ENCODE peak calls at places on chromosomes 2 and 18, in ten cellular contexts. S is activated CD8-positive, alpha-beta memory T cell treated with anti-CD3 and anti-CD28 coated beads for 4 hours; D is left cardiac atrium; G is GM23248; Z is stimulated activated effector memory CD8-positive, alpha-beta T cell treated with anti-CD3 and anti-CD28 coated beads, Interleukin-12 subunit alpha, Interleukin-12 subunit beta, amount 100 ng/mL, for 72 hours; O is RWPE1; V is mucosa of gallbladder; C is cardiac fibroblast; M is stimulated activated CD8-positive, alpha-beta memory T cell treated with anti-CD3 and anti-CD28 coated beads, Interleukin-15, amount 100 ng/mL, for 4 hours; R is NCI-H774. X is an unnamed sample.

GRCh38 chr2:171615071-171615470 is 72.2 kb upstream of the DYNC1I2 start:
- DNase-seq in G (peak; percentile 53), S (no peak), D (no peak), O (no peak), M (no peak), V (no peak), R (no peak), C (peak; percentile 45), Z (no peak), X (no peak)

GRCh38 chr2:241888641-241889040 is 19.1 kb downstream of the RTP5 start:
- DNase-seq in Z (no peak), M (no peak), R (no peak), V (no peak), G (no peak), S (no peak), O (no peak), C (no peak), D (no peak), X (no peak)

GRCh38 chr18:48742304-48742703 is 203.5 kb downstream of the CTIF start:
- DNase-seq in C (no peak), R (no peak), Z (no peak), O (no peak), S (no peak), D (no peak), V (no peak), G (no peak), M (no peak), X (no peak)

GRCh38 chr2:200585340-200585729 is 479 bp upstream of the AOX1 start:
- DNase-seq in C (no peak), M (no peak), R (no peak), S (no peak), O (no peak), Z (no peak), V (no peak), D (no peak), G (no peak), X (no peak)

GRCh38 chr2:140695163-140695562 is 1435.7 kb downstream of the LRP1B start:
- DNase-seq in C (peak; percentile 59), D (no peak), S (no peak), V (no peak), R (no peak), O (no peak), G (peak; percentile 72), M (no peak), Z (no peak), X (no peak)

GRCh38 chr2:73282924-73283544 is 1.2 kb downstream of the FBXO41 start:
- DNase-seq in C (no peak), O (no peak), R (no peak), Z (no peak), S (no peak), D (no peak), M (no peak), G (no peak), V (no peak), X (no peak)

GRCh38 chr2:211611061-211611518 is 927.5 kb downstream of the ERBB4 start:
- DNase-seq in C (no peak), S (no peak), R (no peak), D (no peak), V (no peak), Z (no peak), O (no peak), M (no peak), G (peak; percentile 2), X (no peak)

GRCh38 chr2:69211111-69211510 is 175.9 kb downstream of the GFPT1 start:
- DNase-seq in S (no peak), M (no peak), C (peak; percentile 56), G (no peak), Z (no peak), D (no peak), O (no peak), V (no peak), R (no peak), X (no peak)

GRCh38 chr18:22710628-22711380 is 222.3 kb upstream of the RBBP8 start:
- DNase-seq in S (no peak), V (peak; percentile 29), O (peak; percentile 75), R (no peak), Z (no peak), D (peak; percentile 60), G (peak; percentile 59), C (peak; percentile 70), M (no peak), X (no peak)

GRCh38 chr2:154992826-154993225 is 294.3 kb downstream of the KCNJ3 start:
- DNase-seq in R (no peak), Z (no peak), C (no peak), S (no peak), M (no peak), D (no peak), G (no peak), O (no peak), V (no peak), X (no peak)

GRCh38 chr2:109728809-109729208 is 65.3 kb upstream of the RGPD5 start:
- DNase-seq in M (no peak), O (no peak), D (no peak), R (no peak), G (peak; percentile 44), S (no peak), C (peak; percentile 62), Z (no peak), V (no peak), X (no peak)

GRCh38 chr2:228657807-228658402 is 476.4 kb upstream of the SPHKAP start:
- DNase-seq in V (no peak), G (peak; percentile 69), D (no peak), Z (no peak), O (peak; percentile 22), S (no peak), M (no peak), C (peak; percentile 66), R (peak; percentile 66), X (no peak)

GRCh38 chr18:40935423-40935822 is 1019.6 kb upstream of the PIK3C3 start:
- DNase-seq in R (no peak), Z (no peak), O (peak; percentile 0), C (peak; percentile 45), M (no peak), V (no peak), G (peak; percentile 51), D (no peak), S (no peak), X (peak; percentile 10)

GRCh38 chr18:12744103-12744502 is 41.3 kb downstream of the PSMG2 start:
- DNase-seq in S (no peak), G (peak; percentile 88), R (peak; percentile 10), D (no peak), M (no peak), Z (no peak), O (peak; percentile 67), V (no peak), C (peak; percentile 84), X (peak; percentile 47)

GRCh38 chr2:225431387-225431786 is 31.9 kb downstream of the NYAP2 start:
- DNase-seq in C (no peak), O (no peak), G (no peak), M (no peak), D (no peak), Z (no peak), V (no peak), R (no peak), S (no peak), X (no peak)

GRCh38 chr18:34626404-34627137 is 83.5 kb upstream of the DTNA start:
- DNase-seq in M (no peak), Z (no peak), C (no peak), R (no peak), G (no peak), D (no peak), S (no peak), V (no peak), O (no peak), X (no peak)

GRCh38 chr18:9820719-9821118 is 65.1 kb upstream of the TXNDC2 start:
- DNase-seq in Z (no peak), O (no peak), M (no peak), S (no peak), D (no peak), G (no peak), C (no peak), V (no peak), R (no peak), X (no peak)

GRCh38 chr2:179751184-179751809 is 110.1 kb downstream of the ZNF385B start:
- DNase-seq in S (no peak), R (peak; percentile 28), D (no peak), Z (no peak), V (no peak), G (peak; percentile 57), C (peak; percentile 57), M (no peak), O (peak; percentile 28), X (no peak)

GRCh38 chr2:240432430-240432819 is 3.0 kb upstream of the GPC1 start:
- DNase-seq in R (no peak), V (no peak), O (no peak), Z (no peak), C (no peak), G (no peak), M (no peak), S (no peak), D (peak; percentile 17), X (no peak)

GRCh38 chr2:231614559-231615057 is 21.9 kb downstream of the TEX44 start:
- DNase-seq in G (no peak), S (peak; percentile 30), V (peak; percentile 25), C (no peak), R (no peak), O (no peak), D (peak; percentile 74), Z (no peak), M (peak; percentile 43), X (no peak)

GRCh38 chr2:237400199-237400598 is 13.8 kb downstream of the COL6A3 start:
- DNase-seq in C (no peak), G (no peak), V (no peak), R (no peak), O (no peak), D (no peak), Z (no peak), S (no peak), M (no peak), X (no peak)

X was measured in HFF-Myc.